ENCODE peak calls at places on chromosomes 6 and 20, in six cellular contexts. E, O, K, B, V and J are unnamed samples.
A peak's percentile ranks its signal among the peaks of the same experiment; 100 is the strongest.

GRCh38 chr6:132814716-132815570 is 574 bp downstream of the RPS12 start:
- DNase-seq in O (no peak), K (no peak), V (peak; percentile 14), E (no peak), B (no peak), J (no peak)

GRCh38 chr20:38870733-38871559 is 55.3 kb upstream of the FAM83D start:
- DNase-seq in B (peak; percentile 71), K (no peak), V (peak; percentile 92), O (no peak), E (no peak), J (no peak)

GRCh38 chr6:109172096-109172495 is 76.8 kb downstream of the CEP57L1 start:
- DNase-seq in E (no peak), V (no peak), O (no peak), K (no peak), B (no peak), J (no peak)

GRCh38 chr20:39066464-39066863 is 104.3 kb downstream of the DHX35 start:
- DNase-seq in B (no peak), O (no peak), E (no peak), K (no peak), V (no peak), J (no peak)

GRCh38 chr6:8783191-8783590 is 347.8 kb upstream of the SLC35B3 start:
- DNase-seq in V (no peak), O (no peak), E (no peak), B (no peak), K (no peak), J (no peak)

GRCh38 chr20:38252292-38253288 is 7.9 kb downstream of the KIAA1755 start:
- DNase-seq in V (no peak), O (no peak), K (no peak), E (no peak), B (no peak), J (no peak)

GRCh38 chr6:69835414-69836179 is 30.8 kb upstream of the COL19A1 start:
- DNase-seq in B (no peak), O (peak; percentile 12), E (peak; percentile 11), V (peak; percentile 76), K (no peak), J (no peak)

GRCh38 chr20:38426006-38426405 is 9.1 kb downstream of the SNHG17 start:
- DNase-seq in O (peak; percentile 73), V (peak; percentile 80), K (no peak), B (no peak), E (no peak), J (no peak)

GRCh38 chr20:32886652-32887051 is 27.9 kb downstream of the EFCAB8 start:
- DNase-seq in E (no peak), O (no peak), V (no peak), K (no peak), B (no peak), J (no peak)

GRCh38 chr20:31664696-31665354 is 27.1 kb downstream of the COX4I2 start:
- DNase-seq in K (no peak), O (no peak), E (no peak), B (no peak), V (no peak), J (no peak)

GRCh38 chr6:106639812-106640211 is 10.4 kb downstream of the QRSL1 start:
- DNase-seq in B (no peak), K (no peak), E (no peak), O (no peak), V (no peak), J (no peak)

GRCh38 chr6:16725145-16725864 is 36.0 kb downstream of the ATXN1 start:
- DNase-seq in O (peak; percentile 73), B (no peak), K (no peak), E (peak; percentile 63), V (peak; percentile 73), J (no peak)

GRCh38 chr20:33947709-33948295 is 45.9 kb upstream of the RALY start:
- DNase-seq in K (no peak), B (peak; percentile 60), V (peak; percentile 54), O (no peak), E (no peak), J (no peak)

GRCh38 chr6:37495199-37495913 is 4.3 kb downstream of the CCDC167 start:
- DNase-seq in E (no peak), K (no peak), V (no peak), B (no peak), O (no peak), J (no peak)

GRCh38 chr6:157326979-157327378 is 3.7 kb upstream of the TMEM242 start:
- DNase-seq in B (no peak), E (no peak), K (no peak), O (no peak), V (no peak), J (no peak)